ENCODE peak calls at places on chromosomes 12 and 14, in nine cellular contexts. One of them, this sample, is unnamed.

GRCh38 chr12:57868870-57869609 is 22.5 kb upstream of the CTDSP2 start:
- DNase-seq in upper lobe of right lung: no peak
- DNase-seq in heart left ventricle: no peak
- DNase-seq in stromal cell of bone marrow: no peak
- DNase-seq in AML-193: no peak
- DNase-seq in NCI-H1105 treated with DMSO at 0.1 percent for 48 hours: no peak
- DNase-seq in stimulated activated effector memory CD8-positive, alpha-beta T cell treated with anti-CD3 and anti-CD28 coated beads, Interleukin-12 subunit alpha, Interleukin-12 subunit beta, amount 100 ng/mL, for 72 hours: no peak
- DNase-seq in activated T-cell treated with anti-CD3 and anti-CD28 coated beads, Interleukin-2, amount 50 U/mL, for 72 hours: no peak
- DNase-seq in A172: no peak
- DNase-seq in this sample: no peak

GRCh38 chr14:66237701-66238100 is 248.5 kb upstream of the CCDC196 start:
- DNase-seq in stimulated activated effector memory CD8-positive, alpha-beta T cell treated with anti-CD3 and anti-CD28 coated beads, Interleukin-12 subunit alpha, Interleukin-12 subunit beta, amount 100 ng/mL, for 72 hours: no peak
- DNase-seq in activated T-cell treated with anti-CD3 and anti-CD28 coated beads, Interleukin-2, amount 50 U/mL, for 72 hours: no peak
- DNase-seq in AML-193: no peak
- DNase-seq in A172: no peak
- DNase-seq in heart left ventricle: no peak
- DNase-seq in upper lobe of right lung: no peak
- DNase-seq in stromal cell of bone marrow: no peak
- DNase-seq in NCI-H1105 treated with DMSO at 0.1 percent for 48 hours: no peak
- DNase-seq in this sample: no peak

GRCh38 chr12:58285551-58285950 is 344.2 kb downstream of the ATP23 start:
- DNase-seq in AML-193: no peak
- DNase-seq in stimulated activated effector memory CD8-positive, alpha-beta T cell treated with anti-CD3 and anti-CD28 coated beads, Interleukin-12 subunit alpha, Interleukin-12 subunit beta, amount 100 ng/mL, for 72 hours: no peak
- DNase-seq in NCI-H1105 treated with DMSO at 0.1 percent for 48 hours: no peak
- DNase-seq in heart left ventricle: no peak
- DNase-seq in upper lobe of right lung: no peak
- DNase-seq in activated T-cell treated with anti-CD3 and anti-CD28 coated beads, Interleukin-2, amount 50 U/mL, for 72 hours: no peak
- DNase-seq in stromal cell of bone marrow: no peak
- DNase-seq in A172: no peak
- DNase-seq in this sample: no peak

GRCh38 chr14:77843155-77843554 is 43.2 kb downstream of the ADCK1 start:
- DNase-seq in AML-193: no peak
- DNase-seq in A172: no peak
- DNase-seq in activated T-cell treated with anti-CD3 and anti-CD28 coated beads, Interleukin-2, amount 50 U/mL, for 72 hours: no peak
- DNase-seq in stimulated activated effector memory CD8-positive, alpha-beta T cell treated with anti-CD3 and anti-CD28 coated beads, Interleukin-12 subunit alpha, Interleukin-12 subunit beta, amount 100 ng/mL, for 72 hours: no peak
- DNase-seq in heart left ventricle: no peak
- DNase-seq in upper lobe of right lung: no peak
- DNase-seq in stromal cell of bone marrow: peak
- DNase-seq in NCI-H1105 treated with DMSO at 0.1 percent for 48 hours: no peak
- DNase-seq in this sample: no peak

GRCh38 chr12:41437578-41437977 is 249.5 kb downstream of the PDZRN4 start:
- DNase-seq in NCI-H1105 treated with DMSO at 0.1 percent for 48 hours: no peak
- DNase-seq in upper lobe of right lung: no peak
- DNase-seq in A172: no peak
- DNase-seq in stimulated activated effector memory CD8-positive, alpha-beta T cell treated with anti-CD3 and anti-CD28 coated beads, Interleukin-12 subunit alpha, Interleukin-12 subunit beta, amount 100 ng/mL, for 72 hours: no peak
- DNase-seq in heart left ventricle: no peak
- DNase-seq in activated T-cell treated with anti-CD3 and anti-CD28 coated beads, Interleukin-2, amount 50 U/mL, for 72 hours: no peak
- DNase-seq in AML-193: no peak
- DNase-seq in stromal cell of bone marrow: no peak
- DNase-seq in this sample: no peak

GRCh38 chr14:71119832-71120231 is 212.6 kb downstream of the PCNX1 start:
- DNase-seq in AML-193: no peak
- DNase-seq in A172: no peak
- DNase-seq in heart left ventricle: no peak
- DNase-seq in activated T-cell treated with anti-CD3 and anti-CD28 coated beads, Interleukin-2, amount 50 U/mL, for 72 hours: no peak
- DNase-seq in stimulated activated effector memory CD8-positive, alpha-beta T cell treated with anti-CD3 and anti-CD28 coated beads, Interleukin-12 subunit alpha, Interleukin-12 subunit beta, amount 100 ng/mL, for 72 hours: no peak
- DNase-seq in stromal cell of bone marrow: peak
- DNase-seq in upper lobe of right lung: no peak
- DNase-seq in NCI-H1105 treated with DMSO at 0.1 percent for 48 hours: no peak
- DNase-seq in this sample: no peak

GRCh38 chr12:87660987-87661769 is 368.0 kb downstream of the C12orf50 start:
- DNase-seq in upper lobe of right lung: no peak
- DNase-seq in heart left ventricle: no peak
- DNase-seq in activated T-cell treated with anti-CD3 and anti-CD28 coated beads, Interleukin-2, amount 50 U/mL, for 72 hours: no peak
- DNase-seq in stromal cell of bone marrow: no peak
- DNase-seq in stimulated activated effector memory CD8-positive, alpha-beta T cell treated with anti-CD3 and anti-CD28 coated beads, Interleukin-12 subunit alpha, Interleukin-12 subunit beta, amount 100 ng/mL, for 72 hours: no peak
- DNase-seq in A172: no peak
- DNase-seq in NCI-H1105 treated with DMSO at 0.1 percent for 48 hours: no peak
- DNase-seq in AML-193: no peak
- DNase-seq in this sample: no peak

GRCh38 chr14:99522934-99523660 is 41.9 kb downstream of the CCNK start:
- DNase-seq in NCI-H1105 treated with DMSO at 0.1 percent for 48 hours: no peak
- DNase-seq in A172: peak
- DNase-seq in upper lobe of right lung: no peak
- DNase-seq in AML-193: no peak
- DNase-seq in stromal cell of bone marrow: no peak
- DNase-seq in heart left ventricle: peak
- DNase-seq in stimulated activated effector memory CD8-positive, alpha-beta T cell treated with anti-CD3 and anti-CD28 coated beads, Interleukin-12 subunit alpha, Interleukin-12 subunit beta, amount 100 ng/mL, for 72 hours: no peak
- DNase-seq in activated T-cell treated with anti-CD3 and anti-CD28 coated beads, Interleukin-2, amount 50 U/mL, for 72 hours: no peak
- DNase-seq in this sample: no peak

GRCh38 chr12:50933459-50934124 is 18.8 kb upstream of the HIGD1C start:
- DNase-seq in stimulated activated effector memory CD8-positive, alpha-beta T cell treated with anti-CD3 and anti-CD28 coated beads, Interleukin-12 subunit alpha, Interleukin-12 subunit beta, amount 100 ng/mL, for 72 hours: no peak
- DNase-seq in upper lobe of right lung: no peak
- DNase-seq in AML-193: no peak
- DNase-seq in A172: no peak
- DNase-seq in activated T-cell treated with anti-CD3 and anti-CD28 coated beads, Interleukin-2, amount 50 U/mL, for 72 hours: no peak
- DNase-seq in heart left ventricle: no peak
- DNase-seq in stromal cell of bone marrow: no peak
- DNase-seq in NCI-H1105 treated with DMSO at 0.1 percent for 48 hours: no peak
- DNase-seq in this sample: no peak

GRCh38 chr12:117438809-117439208 is 77.4 kb upstream of the NOS1 start:
- DNase-seq in AML-193: no peak
- DNase-seq in upper lobe of right lung: no peak
- DNase-seq in heart left ventricle: no peak
- DNase-seq in A172: no peak
- DNase-seq in stimulated activated effector memory CD8-positive, alpha-beta T cell treated with anti-CD3 and anti-CD28 coated beads, Interleukin-12 subunit alpha, Interleukin-12 subunit beta, amount 100 ng/mL, for 72 hours: no peak
- DNase-seq in stromal cell of bone marrow: no peak
- DNase-seq in NCI-H1105 treated with DMSO at 0.1 percent for 48 hours: no peak
- DNase-seq in activated T-cell treated with anti-CD3 and anti-CD28 coated beads, Interleukin-2, amount 50 U/mL, for 72 hours: no peak
- DNase-seq in this sample: no peak

GRCh38 chr14:105088812-105089745 is 23.8 kb upstream of the GPR132 start:
- DNase-seq in upper lobe of right lung: peak
- DNase-seq in NCI-H1105 treated with DMSO at 0.1 percent for 48 hours: no peak
- DNase-seq in activated T-cell treated with anti-CD3 and anti-CD28 coated beads, Interleukin-2, amount 50 U/mL, for 72 hours: no peak
- DNase-seq in heart left ventricle: peak
- DNase-seq in AML-193: no peak
- DNase-seq in stimulated activated effector memory CD8-positive, alpha-beta T cell treated with anti-CD3 and anti-CD28 coated beads, Interleukin-12 subunit alpha, Interleukin-12 subunit beta, amount 100 ng/mL, for 72 hours: no peak
- DNase-seq in A172: no peak
- DNase-seq in stromal cell of bone marrow: no peak
- DNase-seq in this sample: peak

GRCh38 chr14:96297000-96297399 is 41.0 kb downstream of the BDKRB1 start:
- DNase-seq in A172: no peak
- DNase-seq in NCI-H1105 treated with DMSO at 0.1 percent for 48 hours: peak
- DNase-seq in AML-193: peak
- DNase-seq in stromal cell of bone marrow: no peak
- DNase-seq in upper lobe of right lung: no peak
- DNase-seq in activated T-cell treated with anti-CD3 and anti-CD28 coated beads, Interleukin-2, amount 50 U/mL, for 72 hours: no peak
- DNase-seq in stimulated activated effector memory CD8-positive, alpha-beta T cell treated with anti-CD3 and anti-CD28 coated beads, Interleukin-12 subunit alpha, Interleukin-12 subunit beta, amount 100 ng/mL, for 72 hours: no peak
- DNase-seq in heart left ventricle: no peak
- DNase-seq in this sample: peak

GRCh38 chr12:5124401-5124800 is 80.7 kb downstream of the KCNA5 start:
- DNase-seq in A172: no peak
- DNase-seq in NCI-H1105 treated with DMSO at 0.1 percent for 48 hours: peak
- DNase-seq in stromal cell of bone marrow: no peak
- DNase-seq in AML-193: no peak
- DNase-seq in stimulated activated effector memory CD8-positive, alpha-beta T cell treated with anti-CD3 and anti-CD28 coated beads, Interleukin-12 subunit alpha, Interleukin-12 subunit beta, amount 100 ng/mL, for 72 hours: no peak
- DNase-seq in upper lobe of right lung: no peak
- DNase-seq in activated T-cell treated with anti-CD3 and anti-CD28 coated beads, Interleukin-2, amount 50 U/mL, for 72 hours: no peak
- DNase-seq in heart left ventricle: no peak
- DNase-seq in this sample: no peak

GRCh38 chr14:69475194-69475818 is 9.2 kb upstream of the PLEKHD1 start:
- DNase-seq in NCI-H1105 treated with DMSO at 0.1 percent for 48 hours: peak
- DNase-seq in A172: no peak
- DNase-seq in activated T-cell treated with anti-CD3 and anti-CD28 coated beads, Interleukin-2, amount 50 U/mL, for 72 hours: no peak
- DNase-seq in upper lobe of right lung: no peak
- DNase-seq in stimulated activated effector memory CD8-positive, alpha-beta T cell treated with anti-CD3 and anti-CD28 coated beads, Interleukin-12 subunit alpha, Interleukin-12 subunit beta, amount 100 ng/mL, for 72 hours: no peak
- DNase-seq in AML-193: peak
- DNase-seq in heart left ventricle: no peak
- DNase-seq in stromal cell of bone marrow: no peak
- DNase-seq in this sample: peak

GRCh38 chr14:105448706-105449111 is 25.9 kb upstream of the CRIP2 start:
- DNase-seq in NCI-H1105 treated with DMSO at 0.1 percent for 48 hours: no peak
- DNase-seq in upper lobe of right lung: peak
- DNase-seq in heart left ventricle: peak
- DNase-seq in activated T-cell treated with anti-CD3 and anti-CD28 coated beads, Interleukin-2, amount 50 U/mL, for 72 hours: peak
- DNase-seq in AML-193: no peak
- DNase-seq in stimulated activated effector memory CD8-positive, alpha-beta T cell treated with anti-CD3 and anti-CD28 coated beads, Interleukin-12 subunit alpha, Interleukin-12 subunit beta, amount 100 ng/mL, for 72 hours: peak
- DNase-seq in stromal cell of bone marrow: peak
- DNase-seq in A172: no peak
- DNase-seq in this sample: peak

GRCh38 chr12:49541911-49542505 is 3.2 kb downstream of the KCNH3 start:
- DNase-seq in stromal cell of bone marrow: no peak
- DNase-seq in activated T-cell treated with anti-CD3 and anti-CD28 coated beads, Interleukin-2, amount 50 U/mL, for 72 hours: no peak
- DNase-seq in A172: no peak
- DNase-seq in upper lobe of right lung: peak
- DNase-seq in stimulated activated effector memory CD8-positive, alpha-beta T cell treated with anti-CD3 and anti-CD28 coated beads, Interleukin-12 subunit alpha, Interleukin-12 subunit beta, amount 100 ng/mL, for 72 hours: no peak
- DNase-seq in NCI-H1105 treated with DMSO at 0.1 percent for 48 hours: no peak
- DNase-seq in AML-193: no peak
- DNase-seq in heart left ventricle: no peak
- DNase-seq in this sample: no peak

GRCh38 chr12:29929295-29929694 is 145.6 kb upstream of the TMTC1 start:
- DNase-seq in upper lobe of right lung: no peak
- DNase-seq in AML-193: no peak
- DNase-seq in stimulated activated effector memory CD8-positive, alpha-beta T cell treated with anti-CD3 and anti-CD28 coated beads, Interleukin-12 subunit alpha, Interleukin-12 subunit beta, amount 100 ng/mL, for 72 hours: no peak
- DNase-seq in activated T-cell treated with anti-CD3 and anti-CD28 coated beads, Interleukin-2, amount 50 U/mL, for 72 hours: no peak
- DNase-seq in A172: no peak
- DNase-seq in stromal cell of bone marrow: no peak
- DNase-seq in NCI-H1105 treated with DMSO at 0.1 percent for 48 hours: no peak
- DNase-seq in heart left ventricle: no peak
- DNase-seq in this sample: no peak

GRCh38 chr14:99601301-99601945 is 2.6 kb downstream of the CCDC85C start:
- DNase-seq in A172: no peak
- DNase-seq in stimulated activated effector memory CD8-positive, alpha-beta T cell treated with anti-CD3 and anti-CD28 coated beads, Interleukin-12 subunit alpha, Interleukin-12 subunit beta, amount 100 ng/mL, for 72 hours: no peak
- DNase-seq in upper lobe of right lung: no peak
- DNase-seq in stromal cell of bone marrow: no peak
- DNase-seq in heart left ventricle: no peak
- DNase-seq in AML-193: no peak
- DNase-seq in activated T-cell treated with anti-CD3 and anti-CD28 coated beads, Interleukin-2, amount 50 U/mL, for 72 hours: no peak
- DNase-seq in NCI-H1105 treated with DMSO at 0.1 percent for 48 hours: no peak
- DNase-seq in this sample: peak